ENCODE peak calls at places on chromosomes 5 and 9, in nine cellular contexts. A is lung, E is fibroblast of lung, S is nephron progenitor cell, B is HCT116, C is left ventricle myocardium inferior, F is adrenal gland, G is cardiac muscle cell, Q is RWPE1. N is an unnamed sample.

GRCh38 chr9:84439253-84439652 is 98.7 kb upstream of the SLC28A3 start:
- DNase-seq in C (no peak), A (no peak), B (no peak), E (no peak), S (no peak), F (no peak), G (no peak), Q (no peak), N (no peak)

GRCh38 chr9:90894956-90895687 is 93.5 kb downstream of the SYK start:
- DNase-seq in B (no peak), F (peak), C (no peak), A (no peak), G (peak), Q (peak), S (peak), E (no peak), N (no peak)

GRCh38 chr5:112154940-112155686 is 264.0 kb downstream of the EPB41L4A start:
- DNase-seq in B (no peak), S (no peak), F (no peak), Q (no peak), A (no peak), G (no peak), E (no peak), C (no peak), N (no peak)

GRCh38 chr5:129857124-129857523 is 47.1 kb upstream of the CHSY3 start:
- DNase-seq in B (no peak), Q (no peak), E (no peak), C (no peak), G (no peak), S (no peak), A (no peak), F (no peak), N (no peak)

GRCh38 chr5:177440990-177441780 is 5.4 kb upstream of the PRR7 start:
- DNase-seq in C (no peak), A (no peak), G (no peak), Q (no peak), S (no peak), E (no peak), F (no peak), B (no peak), N (no peak)

GRCh38 chr9:89609426-89610006 is 4.7 kb downstream of the GADD45G start:
- DNase-seq in E (no peak), C (no peak), G (no peak), Q (no peak), B (no peak), S (no peak), A (no peak), F (no peak), N (no peak)

GRCh38 chr9:82332018-82332773 is 343.6 kb downstream of the SPATA31D1 start:
- DNase-seq in B (no peak), A (no peak), E (peak), G (no peak), Q (peak), F (no peak), S (no peak), C (no peak), N (no peak)

GRCh38 chr5:64603676-64604075 is 86.6 kb upstream of the SHISAL2B start:
- DNase-seq in B (no peak), S (no peak), F (no peak), E (peak), Q (no peak), G (no peak), C (no peak), A (no peak), N (no peak)

GRCh38 chr9:4973246-4973645 is 11.8 kb upstream of the JAK2 start:
- DNase-seq in C (no peak), Q (no peak), G (no peak), S (no peak), A (no peak), E (peak), F (no peak), B (no peak), N (no peak)

GRCh38 chr9:114837923-114838322 is 32.1 kb upstream of the TNFSF15 start:
- DNase-seq in Q (no peak), E (peak), B (no peak), S (no peak), A (no peak), G (no peak), F (no peak), C (no peak), N (no peak)

GRCh38 chr5:141903261-141903660 is 20.4 kb upstream of the DELE1 start:
- DNase-seq in S (no peak), G (no peak), Q (no peak), F (no peak), A (no peak), B (no peak), E (no peak), C (no peak), N (no peak)

GRCh38 chr9:20732118-20732517 is 48.1 kb downstream of the FOCAD start:
- DNase-seq in C (no peak), Q (peak), E (peak), B (no peak), G (no peak), S (no peak), F (no peak), A (no peak), N (no peak)

GRCh38 chr5:81233080-81233634 is at the start of gene CKMT2:
- DNase-seq in G (peak), E (peak), C (peak), B (no peak), F (peak), Q (no peak), A (peak), S (peak), N (peak)

GRCh38 chr5:51096859-51097258 is 286.4 kb upstream of the ISL1 start:
- DNase-seq in F (no peak), A (no peak), G (no peak), E (no peak), C (no peak), B (no peak), S (no peak), Q (no peak), N (no peak)

GRCh38 chr5:15877905-15878304 is 301.7 kb downstream of the MARCHF11 start:
- DNase-seq in E (no peak), B (no peak), C (no peak), Q (no peak), S (no peak), G (peak), A (no peak), F (no peak), N (no peak)

GRCh38 chr5:62299600-62299999 is 6.4 kb upstream of the KIF2A start:
- DNase-seq in A (no peak), Q (no peak), F (no peak), B (no peak), G (no peak), E (no peak), C (no peak), S (no peak), N (no peak)

GRCh38 chr9:29214162-29214520 is 1640.9 kb upstream of the C9orf72 start:
- DNase-seq in C (no peak), E (peak), S (peak), A (no peak), G (peak), B (no peak), Q (peak), F (no peak), N (peak)

GRCh38 chr9:110579763-110580255 is 268 bp upstream of the SVEP1 start:
- DNase-seq in S (peak), F (no peak), E (peak), C (peak), B (no peak), A (no peak), Q (peak), G (peak), N (no peak)

GRCh38 chr5:71922584-71923106 is 184.6 kb upstream of the MAP1B start:
- DNase-seq in G (no peak), S (no peak), C (no peak), Q (peak), F (no peak), E (peak), B (peak), A (no peak), N (no peak)

GRCh38 chr9:93183663-93184438 is at the start of gene WNK2:
- DNase-seq in Q (peak), F (no peak), A (no peak), G (peak), B (no peak), S (peak), E (no peak), C (no peak), N (peak)

GRCh38 chr5:132830436-132831094 is at the start of gene SHROOM1:
- DNase-seq in E (peak), B (peak), G (peak), F (no peak), Q (peak), A (peak), S (peak), C (peak), N (peak)

GRCh38 chr5:68028131-68028727 is 187.3 kb upstream of the PIK3R1 start:
- DNase-seq in F (no peak), A (no peak), G (no peak), E (peak), Q (no peak), S (no peak), C (no peak), B (no peak), N (no peak)

GRCh38 chr9:4965174-4965821 is 19.8 kb upstream of the JAK2 start:
- DNase-seq in G (no peak), S (no peak), A (no peak), B (no peak), E (no peak), Q (no peak), F (no peak), C (no peak), N (no peak)

GRCh38 chr5:172733179-172733973 is 37.6 kb downstream of the DUSP1 start:
- DNase-seq in A (peak), Q (peak), G (no peak), S (peak), B (no peak), F (peak), C (peak), E (peak), N (peak)

GRCh38 chr5:1112596-1113331 is 901 bp upstream of the SLC12A7 start:
- DNase-seq in G (peak), F (no peak), Q (peak), B (peak), C (no peak), E (no peak), S (no peak), A (no peak), N (peak)

GRCh38 chr5:53381-54174 is 38.4 kb upstream of the PLEKHG4B start:
- DNase-seq in B (no peak), Q (peak), A (peak), G (peak), F (no peak), S (peak), E (peak), C (no peak), N (peak)
- TF ChIP-seq CTCF in B (no peak), Q (peak), A (no peak), G (peak), F (no peak), S (no peak), E (no peak), C (no peak), N (no peak)

GRCh38 chr5:52837068-52837467 is 49.4 kb downstream of the ITGA1 start:
- DNase-seq in C (no peak), E (peak), B (no peak), F (no peak), A (no peak), S (no peak), G (no peak), Q (no peak), N (no peak)
- TF ChIP-seq CTCF in C (no peak), E (peak), B (no peak), F (no peak), A (no peak), S (no peak), G (peak), Q (no peak), N (no peak)

DNA sequence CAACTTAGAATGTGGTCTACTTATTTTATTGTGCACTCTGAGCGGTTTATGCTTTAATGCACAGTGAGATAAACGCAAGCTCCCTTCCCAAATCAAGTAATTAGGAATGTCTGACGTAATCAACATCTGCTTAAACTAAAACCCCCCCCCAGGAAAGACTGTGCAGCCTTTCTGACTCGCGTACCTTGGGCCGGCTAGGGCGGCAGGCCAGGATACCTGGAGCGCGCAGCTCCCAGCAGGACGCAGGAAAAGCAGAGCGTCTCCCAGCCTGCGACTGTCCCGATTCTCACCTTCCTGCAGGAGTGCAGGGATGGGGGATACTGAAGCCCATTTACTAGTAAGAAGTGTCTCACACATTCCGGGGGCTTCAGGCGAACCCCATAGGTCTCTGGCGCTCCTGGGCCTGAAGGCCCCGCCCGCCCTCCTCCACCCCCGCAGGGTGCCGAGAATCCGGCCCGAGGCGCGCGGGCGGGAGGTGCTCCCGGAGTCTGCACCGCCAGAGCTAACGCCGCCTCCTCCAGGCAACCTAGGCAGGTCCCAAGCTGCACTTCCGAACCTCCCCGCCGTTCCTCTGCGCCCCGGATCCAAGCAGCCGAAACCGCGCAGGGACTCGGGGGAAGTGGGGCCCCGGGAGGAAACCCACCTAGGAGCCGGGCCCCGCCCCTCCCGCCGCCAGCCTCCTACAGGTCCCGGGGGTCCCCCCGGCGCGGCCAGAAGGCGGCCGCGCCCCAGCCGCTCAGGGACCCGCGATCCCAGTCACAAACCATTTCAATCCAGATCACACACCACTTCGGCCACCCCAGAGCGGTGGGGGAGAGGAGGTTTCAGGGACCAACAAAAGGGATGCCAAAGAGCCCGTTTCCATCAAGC is 1.4 kb downstream of the ROR2 start:
- DNase-seq in B (peak), F (peak), E (peak), G (peak), C (peak), S (peak), Q (peak), A (peak), N (peak)
- TF ChIP-seq CTCF in B (peak), F (peak), E (peak), G (peak), C (peak), S (peak), Q (peak), A (no peak), N (no peak)

DNA sequence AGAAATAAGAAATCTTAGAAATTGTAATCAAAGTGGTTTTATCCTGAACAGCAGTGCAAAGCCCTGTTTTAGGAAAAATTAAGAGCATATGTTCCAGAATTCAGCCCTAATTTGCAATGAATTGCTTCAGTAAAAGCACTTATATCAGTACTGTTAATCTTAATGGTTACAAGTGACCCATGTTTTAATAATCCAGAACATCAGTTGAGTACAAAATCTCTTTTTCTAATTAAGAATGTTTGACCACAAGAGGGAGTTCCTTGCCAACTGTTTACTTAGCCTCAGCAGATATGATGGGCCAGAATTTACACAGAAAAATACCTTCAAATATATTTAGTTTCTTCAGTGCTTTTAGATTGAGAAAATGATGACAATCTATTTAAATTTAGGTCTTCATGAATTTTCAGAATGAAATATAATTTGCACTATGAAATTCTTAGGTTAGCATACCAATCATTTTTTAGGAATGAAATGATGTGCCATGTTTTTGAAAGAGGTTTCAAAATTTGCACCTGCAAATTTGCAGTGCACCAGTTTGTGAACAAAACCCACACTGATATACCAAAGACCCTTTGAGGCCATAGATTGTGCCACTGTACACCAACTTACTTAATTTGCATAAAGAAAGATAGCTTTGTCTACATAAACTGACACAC is 926.3 kb upstream of the ARRDC3 start:
- DNase-seq in F (no peak), G (peak), Q (peak), C (no peak), S (no peak), E (peak), A (no peak), B (peak), N (no peak)
- TF ChIP-seq CTCF in F (peak), G (peak), Q (peak), C (peak), S (peak), E (peak), A (no peak), B (peak), N (peak)

GRCh38 chr5:6584101-6584645 is 48.7 kb downstream of the NSUN2 start:
- DNase-seq in A (peak), C (no peak), S (no peak), F (peak), G (no peak), E (no peak), B (no peak), Q (no peak), N (no peak)

GRCh38 chr5:6584727-6585126 is 48.1 kb downstream of the NSUN2 start:
- DNase-seq in Q (no peak), E (no peak), A (peak), S (no peak), F (peak), C (no peak), G (no peak), B (no peak), N (no peak)

GRCh38 chr5:6581559-6582426 is 51.1 kb downstream of the NSUN2 start:
- DNase-seq in A (no peak), S (no peak), B (no peak), G (no peak), F (peak), Q (no peak), C (no peak), E (peak), N (no peak)

GRCh38 chr5:6582507-6583048 is 50.3 kb downstream of the NSUN2 start:
- DNase-seq in G (no peak), Q (no peak), S (no peak), A (peak), C (no peak), B (no peak), F (peak), E (peak), N (no peak)

DNA sequence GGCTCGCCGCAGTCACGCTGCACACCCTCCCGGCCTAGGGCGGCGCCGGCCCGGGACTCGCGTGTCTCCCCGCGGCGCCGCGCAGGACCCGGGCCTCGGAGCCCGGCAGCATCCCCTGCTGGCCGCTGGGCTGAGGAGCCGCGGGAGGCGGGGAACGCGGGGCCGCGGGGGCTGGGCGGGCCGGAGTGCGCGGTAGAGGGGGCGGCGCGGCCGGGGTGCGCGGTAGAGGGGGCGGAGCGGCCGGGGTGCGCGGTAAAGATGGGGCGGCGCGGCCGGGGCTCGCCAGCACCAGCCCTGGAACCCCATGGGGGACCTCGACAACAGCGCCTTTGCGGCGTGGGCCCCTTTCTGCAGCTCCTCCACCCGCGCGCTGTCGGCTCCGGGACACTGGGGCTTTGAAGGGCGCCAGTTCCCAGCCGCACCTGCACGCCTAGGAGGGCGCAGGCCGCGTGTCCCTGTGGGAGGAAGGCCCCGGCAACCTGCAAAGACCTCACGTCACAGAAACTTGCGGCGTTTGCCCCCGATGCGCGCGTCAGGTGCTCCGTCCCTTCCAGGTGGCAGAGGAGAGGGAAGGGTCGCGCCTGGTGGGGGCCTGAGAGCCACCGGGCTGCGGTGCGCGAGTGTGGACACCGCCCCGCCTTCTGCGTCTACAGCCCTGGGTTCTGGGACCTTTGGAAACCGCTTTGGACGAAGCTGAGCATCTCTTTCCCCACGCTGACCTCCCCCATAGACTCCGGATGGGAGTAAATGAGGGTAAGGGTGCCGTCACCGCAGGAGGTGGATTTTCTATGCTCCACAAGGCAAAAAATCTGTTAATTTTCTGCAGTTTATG is 49.6 kb downstream of the NSUN2 start:
- DNase-seq in F (peak), B (no peak), A (peak), G (peak), E (peak), C (peak), Q (no peak), S (peak), N (peak)
- TF ChIP-seq CTCF in F (no peak), B (no peak), A (no peak), G (peak), E (peak), C (peak), Q (peak), S (no peak), N (no peak)

DNA sequence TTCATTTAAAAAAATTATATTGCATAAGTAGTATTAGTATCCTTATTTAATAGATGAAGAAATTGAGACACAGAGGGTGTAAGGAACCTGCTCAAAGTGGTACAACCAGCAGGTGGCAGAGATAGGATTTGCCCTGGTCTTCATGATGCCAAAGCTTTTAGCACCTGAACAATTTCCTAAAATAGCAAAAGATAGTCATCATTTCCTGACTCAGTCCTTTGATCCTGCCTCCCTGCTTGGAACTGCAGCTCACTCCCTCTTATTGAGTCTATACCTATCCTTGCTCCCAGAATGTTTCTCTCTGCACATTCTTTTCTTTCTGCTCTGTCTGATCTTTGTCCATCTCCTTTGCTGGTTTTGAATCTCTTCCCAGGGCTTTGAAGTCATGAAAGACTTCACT is 155.8 kb downstream of the FRMD3 start:
- DNase-seq in A (no peak), F (no peak), E (no peak), C (no peak), G (no peak), Q (no peak), S (no peak), B (no peak), N (no peak)
- TF ChIP-seq CTCF in A (no peak), F (no peak), E (no peak), C (no peak), G (no peak), Q (no peak), S (no peak), B (no peak), N (no peak)

GRCh38 chr5:78640622-78641021 is 8.0 kb downstream of the LHFPL2 start:
- DNase-seq in B (no peak), S (no peak), F (no peak), C (no peak), E (peak), G (no peak), A (no peak), Q (peak), N (no peak)
- TF ChIP-seq CTCF in B (no peak), S (no peak), F (peak), C (no peak), E (no peak), G (no peak), A (no peak), Q (no peak), N (no peak)

GRCh38 chr5:143402464-143403356 is 776 bp downstream of the NR3C1 start:
- DNase-seq in A (peak), E (peak), S (peak), G (peak), C (peak), B (no peak), Q (peak), F (peak), N (peak)
- TF ChIP-seq CTCF in A (no peak), E (no peak), S (no peak), G (no peak), C (no peak), B (no peak), Q (no peak), F (no peak), N (no peak)